ENCODE peak calls at places on chromosomes 7 and 10, in ten cellular contexts. G is HepG2, V is neural crest cell, X is heart left ventricle, P is pancreas, Y is BJ, L is left ventricle myocardium inferior, F is brain microvascular endothelial cell, S is spleen, J is K562. Q is an unnamed sample.

GRCh38 chr10:46234431-46235060 is 52.3 kb upstream of the ANTXRL start:
- DNase-seq in G (no peak), S (peak), X (peak), L (no peak), P (no peak), Y (no peak), F (no peak), V (no peak), J (no peak), Q (no peak)

GRCh38 chr7:141754939-141755338 is 9.0 kb upstream of the TAS2R3 start:
- DNase-seq in L (no peak), J (peak), X (no peak), P (no peak), G (peak), S (no peak), Y (no peak), V (no peak), F (no peak), Q (no peak)

GRCh38 chr7:98562336-98563182 is 54.5 kb upstream of the NPTX2 start:
- DNase-seq in G (no peak), P (no peak), J (no peak), L (no peak), Y (no peak), S (no peak), F (no peak), V (no peak), X (no peak), Q (no peak)

GRCh38 chr7:113891031-113891350 is 27.8 kb downstream of the PPP1R3A start:
- DNase-seq in P (no peak), V (no peak), J (no peak), F (no peak), G (no peak), L (no peak), X (no peak), Y (no peak), S (no peak), Q (no peak)

GRCh38 chr7:21028186-21028989 is 241.7 kb upstream of the SP8 start:
- DNase-seq in L (no peak), X (no peak), V (peak), S (no peak), G (no peak), Y (no peak), P (no peak), J (no peak), F (no peak), Q (no peak)

GRCh38 chr7:25731035-25731880 is 420.7 kb upstream of the NFE2L3 start:
- DNase-seq in P (no peak), X (no peak), S (no peak), F (no peak), Y (no peak), J (no peak), G (no peak), V (no peak), L (no peak), Q (no peak)

GRCh38 chr7:111104710-111105109 is 13.8 kb downstream of the LRRN3 start:
- DNase-seq in P (no peak), Y (no peak), J (no peak), S (no peak), X (no peak), G (no peak), L (no peak), F (no peak), V (no peak), Q (no peak)

GRCh38 chr7:118306771-118307170 is 82.3 kb downstream of the ANKRD7 start:
- DNase-seq in L (no peak), G (no peak), X (no peak), P (no peak), V (no peak), S (no peak), J (no peak), F (peak), Y (no peak), Q (no peak)

GRCh38 chr10:121033371-121033770 is 182.2 kb downstream of the WDR11 start:
- DNase-seq in Y (no peak), L (no peak), J (no peak), X (no peak), G (no peak), F (no peak), V (no peak), P (no peak), S (no peak), Q (no peak)

GRCh38 chr10:3995302-3996210 is 210.5 kb upstream of the KLF6 start:
- DNase-seq in S (no peak), J (no peak), Y (peak), X (no peak), F (peak), P (no peak), V (no peak), L (no peak), G (no peak), Q (no peak)

GRCh38 chr7:156780724-156781455 is 112.1 kb downstream of the LMBR1 start:
- DNase-seq in G (no peak), P (no peak), F (no peak), J (peak), X (no peak), V (no peak), Y (no peak), L (no peak), S (no peak), Q (peak)

DNA sequence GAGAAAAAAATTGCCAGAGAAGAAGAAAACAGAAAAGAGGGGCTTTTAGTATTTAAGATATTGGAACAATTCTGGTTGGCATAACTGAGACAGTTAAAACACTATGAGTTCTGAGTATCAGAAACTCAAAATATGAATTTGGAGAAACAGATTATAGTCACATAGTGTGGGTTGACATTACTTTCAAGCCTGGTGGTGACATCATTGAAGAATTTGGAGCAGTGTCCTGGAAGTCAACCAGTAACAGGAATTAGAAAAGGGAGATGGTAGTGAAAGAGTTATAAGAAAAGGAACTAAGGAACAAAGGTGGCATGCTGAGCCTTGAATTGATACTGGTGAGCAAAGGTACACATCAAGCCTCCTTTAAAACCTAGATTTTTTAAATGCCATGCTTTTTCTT is 88.2 kb downstream of the ZNF438 start:
- DNase-seq in Y (no peak), G (no peak), X (no peak), J (no peak), P (no peak), L (no peak), V (no peak), S (no peak), F (no peak), Q (no peak)
- TF ChIP-seq CTCF in Y (no peak), G (no peak), X (no peak), J (no peak), P (no peak), L (no peak), V (no peak), S (no peak), F (no peak), Q (no peak)

GRCh38 chr10:111990734-111991133 is 192.8 kb downstream of the GPAM start:
- DNase-seq in V (no peak), P (no peak), G (no peak), J (no peak), L (no peak), S (no peak), X (no peak), F (no peak), Y (no peak), Q (no peak)
- TF ChIP-seq CTCF in V (peak), P (no peak), G (no peak), J (no peak), L (peak), S (no peak), X (no peak), F (no peak), Y (no peak), Q (no peak)

GRCh38 chr10:13806419-13806818 is 219.7 kb downstream of the PRPF18 start:
- DNase-seq in X (no peak), F (no peak), P (no peak), S (no peak), J (no peak), L (no peak), G (no peak), V (no peak), Y (no peak), Q (no peak)

GRCh38 chr10:13808556-13809391 is 222.0 kb downstream of the PRPF18 start:
- DNase-seq in P (no peak), L (no peak), J (no peak), X (no peak), G (no peak), V (no peak), Y (no peak), F (no peak), S (no peak), Q (no peak)

GRCh38 chr10:13801907-13802288 is 215.1 kb downstream of the PRPF18 start:
- DNase-seq in P (no peak), G (no peak), F (no peak), Y (no peak), V (no peak), J (no peak), S (no peak), X (no peak), L (no peak), Q (no peak)

GRCh38 chr10:13801156-13801906 is 214.6 kb downstream of the PRPF18 start:
- DNase-seq in Y (no peak), F (no peak), J (no peak), S (no peak), V (no peak), G (no peak), X (no peak), P (no peak), L (no peak), Q (no peak)

DNA sequence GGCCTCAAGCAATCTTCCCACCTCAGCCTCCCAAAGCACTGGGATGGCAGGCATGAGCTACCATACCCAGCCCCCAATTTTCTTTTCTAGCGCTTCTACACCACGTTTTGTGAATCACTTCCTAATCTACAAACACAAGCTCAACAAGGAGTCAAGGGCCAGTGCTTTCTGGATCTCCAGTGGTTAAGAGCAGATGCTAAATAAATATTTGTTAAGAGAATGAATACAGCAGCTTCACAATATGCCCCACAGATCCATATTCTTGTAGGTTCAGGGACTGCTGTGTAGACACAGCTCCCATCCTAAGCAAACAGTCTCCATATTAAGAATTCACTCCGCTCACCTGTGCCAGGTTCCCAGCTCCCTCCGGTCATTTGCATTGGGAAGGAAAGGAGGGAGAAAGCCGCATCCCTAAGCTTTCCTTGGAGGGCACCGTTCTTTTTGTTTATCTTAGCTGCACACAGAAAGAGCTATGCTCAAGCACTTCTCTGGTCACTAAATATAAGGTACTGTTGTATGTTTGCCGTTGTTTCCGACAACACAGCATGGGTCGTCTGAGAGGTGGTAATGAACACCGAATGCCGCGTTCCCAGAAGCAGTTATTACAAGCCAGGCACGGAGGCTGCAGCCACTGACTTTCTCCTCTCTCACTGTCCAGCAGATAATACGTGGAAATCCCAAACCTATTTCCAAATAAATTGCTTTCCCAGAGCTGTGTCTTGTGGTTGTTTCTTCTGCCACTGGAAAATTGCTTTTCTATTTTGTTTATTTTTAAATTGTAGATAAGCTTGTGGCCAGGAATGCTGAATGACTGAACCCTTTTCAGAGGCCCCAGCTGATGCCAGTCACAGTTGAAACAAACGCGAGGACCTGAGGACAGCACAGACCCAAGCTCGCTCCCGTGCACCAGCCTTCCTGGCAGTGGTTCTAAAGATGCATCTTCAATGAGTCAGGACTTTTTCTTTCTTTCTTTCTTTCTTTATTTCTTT is 217.1 kb downstream of the PRPF18 start:
- DNase-seq in S (no peak), J (no peak), V (no peak), F (no peak), P (no peak), Y (no peak), G (no peak), X (no peak), L (no peak), Q (no peak)
- TF ChIP-seq CTCF in S (no peak), J (no peak), V (no peak), F (no peak), P (no peak), Y (no peak), G (no peak), X (no peak), L (no peak), Q (no peak)

GRCh38 chr7:55237156-55237721 is 127.9 kb upstream of the LANCL2 start:
- DNase-seq in P (no peak), S (no peak), X (no peak), G (no peak), V (no peak), L (no peak), F (no peak), J (no peak), Y (no peak), Q (no peak)
- TF ChIP-seq CTCF in P (no peak), S (no peak), X (no peak), G (no peak), V (no peak), L (no peak), F (no peak), J (no peak), Y (no peak), Q (no peak)

GRCh38 chr10:50556238-50557120 is 67.3 kb downstream of the SGMS1 start:
- DNase-seq in P (no peak), L (no peak), S (no peak), G (no peak), X (no peak), F (no peak), V (no peak), J (peak), Y (no peak), Q (no peak)

GRCh38 chr10:50552771-50553535 is 70.8 kb downstream of the SGMS1 start:
- DNase-seq in L (no peak), P (no peak), V (no peak), G (no peak), Y (no peak), X (no peak), J (peak), F (peak), S (no peak), Q (no peak)

GRCh38 chr10:50554381-50554994 is 69.3 kb downstream of the SGMS1 start:
- DNase-seq in F (no peak), Y (no peak), X (no peak), J (peak), G (no peak), L (peak), S (no peak), P (no peak), V (no peak), Q (no peak)

GRCh38 chr10:50557130-50557682 is 66.5 kb downstream of the SGMS1 start:
- DNase-seq in F (no peak), G (no peak), S (no peak), L (no peak), J (no peak), P (no peak), X (no peak), V (no peak), Y (no peak), Q (no peak)

GRCh38 chr10:50554995-50555568 is 68.7 kb downstream of the SGMS1 start:
- DNase-seq in Y (no peak), J (peak), X (no peak), P (no peak), L (no peak), F (peak), V (no peak), S (no peak), G (no peak), Q (no peak)
- TF ChIP-seq CTCF in Y (no peak), J (peak), X (no peak), P (no peak), L (no peak), F (peak), V (no peak), S (no peak), G (peak), Q (no peak)

GRCh38 chr10:29533696-29534285 is 101.0 kb downstream of the SVIL start:
- DNase-seq in Y (no peak), L (no peak), F (no peak), V (no peak), X (no peak), G (no peak), S (no peak), P (no peak), J (no peak), Q (no peak)

GRCh38 chr10:29537799-29538198 is 97.0 kb downstream of the SVIL start:
- DNase-seq in G (no peak), F (no peak), L (no peak), Y (no peak), J (no peak), P (no peak), X (no peak), S (no peak), V (no peak), Q (no peak)

GRCh38 chr10:29534590-29534989 is 100.2 kb downstream of the SVIL start:
- DNase-seq in S (no peak), G (no peak), J (no peak), X (no peak), V (no peak), Y (no peak), P (no peak), F (no peak), L (no peak), Q (no peak)

GRCh38 chr10:29535012-29535777 is 99.6 kb downstream of the SVIL start:
- DNase-seq in S (no peak), P (peak), Y (peak), L (peak), F (peak), J (peak), G (peak), X (peak), V (peak), Q (no peak)

DNA sequence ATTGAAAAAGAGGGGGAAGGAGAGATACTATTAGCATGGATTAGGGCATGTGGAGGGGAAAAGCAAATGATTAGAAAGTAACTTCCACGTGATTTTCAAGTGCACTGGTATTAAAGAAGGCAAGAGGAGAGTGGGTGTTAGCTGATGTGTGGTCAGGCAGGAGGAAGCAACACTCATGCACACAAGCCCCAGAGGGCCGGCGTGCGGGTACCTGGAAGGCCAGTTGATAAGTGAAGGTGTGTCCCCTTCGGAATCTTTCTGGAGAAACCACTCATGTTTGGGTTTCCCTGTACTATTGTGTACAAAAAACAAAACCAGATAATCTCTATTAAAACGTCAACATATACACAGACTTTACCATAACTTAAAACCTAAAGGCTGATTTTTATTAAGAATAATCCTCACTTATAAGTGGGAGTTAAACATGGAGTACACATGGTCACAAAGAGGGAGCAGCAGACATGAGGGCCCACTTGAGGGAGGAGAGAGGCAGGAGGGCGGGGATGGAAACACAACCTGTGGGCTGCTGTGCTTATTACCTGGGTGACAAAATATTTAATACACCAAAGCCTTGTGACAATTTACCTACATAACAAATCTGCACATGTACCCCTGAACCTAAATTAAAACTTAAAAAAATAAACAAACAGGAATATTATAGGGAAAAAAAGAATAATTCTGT is 98.9 kb downstream of the SVIL start:
- DNase-seq in P (no peak), V (no peak), J (no peak), S (no peak), Y (no peak), L (no peak), G (no peak), X (no peak), F (no peak), Q (no peak)
- TF ChIP-seq CTCF in P (no peak), V (no peak), J (no peak), S (no peak), Y (no peak), L (no peak), G (no peak), X (no peak), F (no peak), Q (no peak)

Q was measured in GM13976.